ENCODE peak calls at places on chromosome 4, in four cellular contexts. F, X, W and O are unnamed samples.

GRCh38 chr4:185465707-185466106 is 5.8 kb downstream of the CCDC110 start:
- DNase-seq in F (no peak), X (no peak), W (no peak), O (no peak)

GRCh38 chr4:992297-993110 is 700 bp downstream of the SLC26A1 start:
- DNase-seq in F (peak), X (peak), W (no peak), O (no peak)

GRCh38 chr4:121554377-121554776 is 142.4 kb downstream of the ANXA5 start:
- DNase-seq in F (no peak), X (no peak), W (no peak), O (no peak)

GRCh38 chr4:150235795-150236385 is 157.6 kb downstream of the DCLK2 start:
- DNase-seq in F (no peak), X (no peak), W (no peak), O (no peak)

GRCh38 chr4:73810191-73810590 is 26.3 kb upstream of the CXCL6 start:
- DNase-seq in F (no peak), X (no peak), W (no peak), O (no peak)

GRCh38 chr4:162163892-162164759 is at the start of gene FSTL5:
- DNase-seq in F (peak), X (peak), W (no peak), O (peak)

GRCh38 chr4:112253382-112254000 is 21.9 kb downstream of the AP1AR start:
- DNase-seq in F (no peak), X (no peak), W (no peak), O (peak)

GRCh38 chr4:129323630-129324029 is 227.7 kb downstream of the C4orf33 start:
- DNase-seq in F (no peak), X (no peak), W (no peak), O (no peak)

GRCh38 chr4:41363384-41363981 is 106.8 kb downstream of the UCHL1 start:
- DNase-seq in F (no peak), X (no peak), W (no peak), O (peak)

GRCh38 chr4:159319027-159319426 is 216.1 kb downstream of the RAPGEF2 start:
- DNase-seq in F (no peak), X (no peak), W (no peak), O (peak)

GRCh38 chr4:36394352-36394903 is 113.0 kb downstream of the DTHD1 start:
- DNase-seq in F (no peak), X (peak), W (peak), O (no peak)

GRCh38 chr4:15436515-15436914 is 8.7 kb downstream of the C1QTNF7 start:
- DNase-seq in F (no peak), X (no peak), W (no peak), O (no peak)

GRCh38 chr4:52173470-52174055 is 122.5 kb downstream of the SPATA18 start:
- DNase-seq in F (no peak), X (no peak), W (no peak), O (no peak)

GRCh38 chr4:183962413-183962812 is 57.3 kb downstream of the STOX2 start:
- DNase-seq in F (no peak), X (no peak), W (no peak), O (no peak)

GRCh38 chr4:159155119-159155518 is 52.2 kb downstream of the RAPGEF2 start:
- DNase-seq in F (no peak), X (no peak), W (no peak), O (no peak)

GRCh38 chr4:173242466-173243250 is 74.0 kb downstream of the GALNT7 start:
- DNase-seq in F (no peak), X (no peak), W (no peak), O (no peak)

GRCh38 chr4:131603705-131604104 is 1545.4 kb upstream of the PCDH10 start:
- DNase-seq in F (no peak), X (no peak), W (no peak), O (no peak)

GRCh38 chr4:78622253-78622979 is 70.8 kb downstream of the ANXA3 start:
- DNase-seq in F (peak), X (peak), W (no peak), O (no peak)

GRCh38 chr4:109722357-109722756 is 7.5 kb downstream of the PLA2G12A start:
- DNase-seq in F (no peak), X (no peak), W (no peak), O (no peak)

GRCh38 chr4:3473943-3474335 is 10.8 kb downstream of the DOK7 start:
- DNase-seq in F (no peak), X (no peak), W (no peak), O (no peak)

GRCh38 chr4:104899863-104900262 is 246.8 kb upstream of the TET2 start:
- DNase-seq in F (peak), X (no peak), W (no peak), O (no peak)

GRCh38 chr4:147547314-147548056 is 66.6 kb downstream of the EDNRA start:
- DNase-seq in F (no peak), X (peak), W (no peak), O (no peak)

GRCh38 chr4:8579526-8580320 is 469 bp upstream of the GPR78 start:
- DNase-seq in F (no peak), X (no peak), W (no peak), O (no peak)

GRCh38 chr4:156378053-156378665 is 424.5 kb upstream of the CTSO start:
- DNase-seq in F (no peak), X (peak), W (no peak), O (peak)

GRCh38 chr4:100988876-100989275 is 358.4 kb downstream of the PPP3CA start:
- DNase-seq in F (no peak), X (no peak), W (no peak), O (no peak)

GRCh38 chr4:4714330-4714729 is 145.1 kb upstream of the MSX1 start:
- DNase-seq in F (no peak), X (no peak), W (no peak), O (no peak)

GRCh38 chr4:1873291-1873690 is 2.1 kb downstream of the NSD2 start:
- DNase-seq in F (peak), X (no peak), W (no peak), O (no peak)

GRCh38 chr4:109588176-109588575 is 28.1 kb downstream of the MCUB start:
- DNase-seq in F (no peak), X (no peak), W (peak), O (no peak)

GRCh38 chr4:21768349-21769310 is 179.9 kb downstream of the KCNIP4 start:
- DNase-seq in F (peak), X (peak), W (no peak), O (peak)

GRCh38 chr4:5784960-5785611 is 74.1 kb downstream of the EVC start:
- DNase-seq in F (no peak), X (no peak), W (no peak), O (peak)

GRCh38 chr4:1416051-1416947 is 10.1 kb upstream of the NKX1-1 start:
- DNase-seq in F (no peak), X (no peak), W (no peak), O (no peak)

GRCh38 chr4:65510976-65511375 is 159.3 kb downstream of the EPHA5 start:
- DNase-seq in F (no peak), X (no peak), W (no peak), O (no peak)

GRCh38 chr4:24988776-24989175 is 42.0 kb downstream of the LGI2 start:
- DNase-seq in F (peak), X (peak), W (no peak), O (peak)

GRCh38 chr4:55366621-55367020 is 20.6 kb downstream of the SRD5A3 start:
- DNase-seq in F (no peak), X (no peak), W (no peak), O (no peak)

GRCh38 chr4:3676907-3677495 is 89.2 kb upstream of the ADRA2C start:
- DNase-seq in F (no peak), X (no peak), W (no peak), O (no peak)

GRCh38 chr4:145984563-145984962 is 45.9 kb upstream of the ZNF827 start:
- DNase-seq in F (no peak), X (no peak), W (no peak), O (peak)

GRCh38 chr4:189261475-189261874 is 679.2 kb upstream of the FRG1 start:
- DNase-seq in F (no peak), X (no peak), W (no peak), O (no peak)

GRCh38 chr4:5460106-5460801 is 248.1 kb downstream of the EVC2 start:
- DNase-seq in F (peak), X (peak), W (no peak), O (peak)

GRCh38 chr4:149223659-149224058 is 592.0 kb downstream of the IQCM start:
- DNase-seq in F (no peak), X (no peak), W (no peak), O (no peak)

GRCh38 chr4:54231419-54232150 is 2.5 kb downstream of the PDGFRA start:
- DNase-seq in F (no peak), X (no peak), W (no peak), O (peak)
- TF ChIP-seq EZH2 in F (no peak), X (no peak), W (no peak), O (peak)

GRCh38 chr4:12651876-12652275 is 832.3 kb downstream of the RAB28 start:
- DNase-seq in F (no peak), X (no peak), W (no peak), O (no peak)
- H3K27ac ChIP-seq in F (no peak), X (no peak), W (no peak), O (no peak)

GRCh38 chr4:75718529-75718928 is 5.8 kb upstream of the USO1 start:
- DNase-seq in F (no peak), X (no peak), W (no peak), O (no peak)
- TF ChIP-seq JUNB in F (no peak), X (no peak), W (no peak), O (no peak)

GRCh38 chr4:108169639-108170038 is 907 bp upstream of the LEF1 start:
- DNase-seq in F (no peak), X (no peak), W (no peak), O (no peak)

GRCh38 chr4:108168672-108169562 is at the start of gene LEF1:
- DNase-seq in F (peak), X (no peak), W (no peak), O (peak)

GRCh38 chr4:108166038-108166437 is 2.7 kb downstream of the LEF1 start:
- DNase-seq in F (peak), X (no peak), W (no peak), O (peak)

GRCh38 chr4:108166441-108167315 is 2.1 kb downstream of the LEF1 start:
- DNase-seq in F (peak), X (peak), W (no peak), O (peak)

GRCh38 chr4:108168213-108168671 is 490 bp downstream of the LEF1 start:
- DNase-seq in F (no peak), X (no peak), W (no peak), O (no peak)
- TF ChIP-seq EZH2 in F (no peak), X (no peak), W (no peak), O (peak)

DNA sequence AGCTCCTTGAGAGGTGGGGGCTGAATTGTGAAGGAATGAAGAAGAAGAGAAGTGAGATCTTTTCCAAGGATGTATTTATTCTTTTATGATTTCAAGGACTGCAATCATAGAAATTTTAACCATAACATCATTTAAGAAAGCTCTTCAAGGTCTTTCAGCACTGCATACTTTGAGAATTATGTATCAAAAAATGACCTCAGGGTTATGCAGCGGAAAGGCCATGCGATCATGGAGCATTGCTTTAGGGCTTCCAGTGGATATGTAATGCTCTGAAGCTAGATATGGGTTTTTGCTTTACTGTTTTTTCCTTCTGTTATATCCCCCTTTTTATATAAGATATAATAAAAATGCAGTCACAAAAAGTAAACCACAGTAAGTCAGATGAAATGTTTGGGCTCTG is 38.7 kb downstream of the SGMS2 start:
- DNase-seq in F (no peak), X (no peak), W (no peak), O (no peak)
- H3K27ac ChIP-seq in F (no peak), X (no peak), W (no peak), O (no peak)

GRCh38 chr4:19925516-19925915 is 326.2 kb upstream of the SLIT2 start:
- DNase-seq in F (no peak), X (no peak), W (no peak), O (no peak)

GRCh38 chr4:19930742-19931141 is 321.0 kb upstream of the SLIT2 start:
- DNase-seq in F (no peak), X (no peak), W (no peak), O (no peak)

GRCh38 chr4:19924761-19925160 is 326.9 kb upstream of the SLIT2 start:
- DNase-seq in F (no peak), X (no peak), W (no peak), O (no peak)

DNA sequence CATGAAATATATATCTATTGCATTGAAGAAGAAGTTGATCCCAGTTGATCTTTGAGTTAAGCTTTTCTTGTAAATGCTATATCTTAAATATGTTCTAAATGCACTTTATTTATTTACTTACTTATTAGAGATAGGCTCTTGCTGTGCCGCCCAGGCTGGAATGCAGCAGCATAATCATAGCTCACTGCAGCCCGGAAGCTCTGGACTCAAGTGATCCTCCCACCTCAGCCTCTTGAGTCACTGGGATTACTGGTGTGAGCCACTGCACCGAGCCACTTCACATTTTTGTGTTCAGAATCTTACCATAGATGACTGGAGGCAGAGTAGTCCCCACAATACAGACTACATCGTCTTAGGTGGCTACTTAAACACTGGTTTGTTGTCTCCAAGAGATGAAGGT is 324.3 kb upstream of the SLIT2 start:
- DNase-seq in F (no peak), X (no peak), W (no peak), O (no peak)
- TF ChIP-seq JUNB in F (no peak), X (no peak), W (no peak), O (no peak)

GRCh38 chr4:113979157-113979972 is at the start of gene ARSJ:
- DNase-seq in F (no peak), X (no peak), W (no peak), O (peak)
- TF ChIP-seq EZH2 in F (no peak), X (no peak), W (no peak), O (no peak)

DNA sequence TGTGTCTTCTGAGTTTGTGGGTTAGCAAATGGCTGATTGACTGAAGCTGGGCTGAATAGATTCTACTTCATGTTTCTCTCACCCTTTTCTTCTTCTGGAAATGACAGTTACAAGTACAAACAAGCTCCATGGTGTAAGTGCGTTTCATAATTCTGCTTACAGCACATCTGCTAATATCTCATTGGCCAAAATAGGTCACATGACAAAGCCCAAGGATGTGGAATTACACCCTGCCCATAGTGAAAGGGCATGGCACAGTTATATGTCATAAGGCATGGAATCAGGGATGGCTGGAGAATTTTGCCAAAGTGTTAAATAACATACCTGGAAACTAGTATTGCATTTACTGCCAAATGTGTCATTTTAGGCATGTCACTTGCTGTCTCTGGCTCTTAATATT is 327.2 kb downstream of the NKX6-1 start:
- DNase-seq in F (peak), X (no peak), W (no peak), O (no peak)
- H3K27ac ChIP-seq in F (no peak), X (no peak), W (no peak), O (no peak)

DNA sequence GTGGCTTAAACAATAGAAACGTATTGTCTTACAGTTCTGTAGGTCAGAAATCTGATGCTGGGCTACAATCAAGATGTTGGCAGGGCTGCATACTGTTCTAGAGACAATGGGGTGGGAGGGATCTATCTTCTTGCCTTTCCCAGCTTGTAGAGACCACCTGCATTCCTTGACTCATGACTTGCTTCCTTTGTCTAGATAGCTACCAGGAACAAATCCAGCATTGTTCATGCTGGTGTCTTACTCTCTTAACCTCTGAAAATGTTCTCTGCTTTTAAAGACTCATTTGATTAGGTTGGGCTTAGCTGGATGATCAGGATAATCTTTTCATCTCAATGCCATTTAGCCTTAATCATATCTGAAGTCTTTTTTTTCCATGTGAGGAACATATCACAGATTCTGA is 169.0 kb downstream of the ZNF330 start:
- DNase-seq in F (no peak), X (no peak), W (no peak), O (peak)
- TF ChIP-seq JUNB in F (no peak), X (no peak), W (no peak), O (no peak)

GRCh38 chr4:79855081-79855480 is 217.9 kb downstream of the ANTXR2 start:
- DNase-seq in F (no peak), X (no peak), W (no peak), O (no peak)
- TF ChIP-seq EZH2 in F (no peak), X (no peak), W (no peak), O (no peak)